ENCODE peak calls at places on chromosomes 5 and 9, in six cellular contexts. G is HepG2, X is IMR-90, K is K562, W is PC-3, A is mesenchymal stem cell. R is an unnamed sample.

GRCh38 chr5:90866333-90866732 is 307.7 kb downstream of the ADGRV1 start:
- DNase-seq in K (peak; percentile 18), W (peak; percentile 65), X (peak; percentile 28), A (peak; percentile 56), G (peak; percentile 40), R (no peak)

GRCh38 chr5:82673460-82673859 is 395.3 kb upstream of the RPS23 start:
- DNase-seq in W (no peak), X (no peak), G (no peak), A (no peak), K (no peak), R (peak; percentile 15)

GRCh38 chr9:25678147-25678666 is at the start of gene TUSC1:
- DNase-seq in G (no peak), W (peak; percentile 72), K (no peak), A (peak; percentile 80), X (peak; percentile 61), R (peak; percentile 74)

GRCh38 chr9:12955510-12956163 is 180.8 kb downstream of the LURAP1L start:
- DNase-seq in A (no peak), K (no peak), W (no peak), G (no peak), X (no peak), R (no peak)

GRCh38 chr9:12775373-12775962 is 648 bp downstream of the LURAP1L start:
- DNase-seq in K (no peak), A (peak; percentile 41), X (no peak), W (no peak), G (no peak), R (peak; percentile 56)

GRCh38 chr9:128943832-128944620 is 3.4 kb downstream of the DOLK start:
- DNase-seq in W (no peak), X (no peak), G (peak; percentile 16), K (no peak), A (no peak), R (no peak)

GRCh38 chr5:67178085-67178484 is 18.5 kb downstream of the CD180 start:
- DNase-seq in G (no peak), A (no peak), W (peak; percentile 17), K (no peak), X (peak; percentile 10), R (no peak)

GRCh38 chr5:136622737-136623136 is 257.4 kb upstream of the TRPC7 start:
- DNase-seq in G (no peak), W (peak; percentile 88), A (no peak), K (peak; percentile 12), X (no peak), R (no peak)

GRCh38 chr9:16202913-16203734 is 650.3 kb downstream of the CCDC171 start:
- DNase-seq in G (no peak), W (peak; percentile 86), X (peak; percentile 91), A (peak; percentile 88), K (no peak), R (peak; percentile 28)

GRCh38 chr9:99947395-99947794 is 40.9 kb downstream of the STX17 start:
- DNase-seq in X (no peak), A (peak; percentile 23), K (peak; percentile 17), G (no peak), W (no peak), R (no peak)

GRCh38 chr5:142520885-142521284 is 165.0 kb downstream of the FGF1 start:
- DNase-seq in X (peak; percentile 78), W (peak; percentile 5), G (no peak), A (peak; percentile 75), K (no peak), R (no peak)

GRCh38 chr5:159133041-159133741 is 33.5 kb upstream of the EBF1 start:
- DNase-seq in G (peak; percentile 27), W (peak; percentile 79), X (peak; percentile 67), K (peak; percentile 65), A (peak; percentile 76), R (peak; percentile 64)

DNA sequence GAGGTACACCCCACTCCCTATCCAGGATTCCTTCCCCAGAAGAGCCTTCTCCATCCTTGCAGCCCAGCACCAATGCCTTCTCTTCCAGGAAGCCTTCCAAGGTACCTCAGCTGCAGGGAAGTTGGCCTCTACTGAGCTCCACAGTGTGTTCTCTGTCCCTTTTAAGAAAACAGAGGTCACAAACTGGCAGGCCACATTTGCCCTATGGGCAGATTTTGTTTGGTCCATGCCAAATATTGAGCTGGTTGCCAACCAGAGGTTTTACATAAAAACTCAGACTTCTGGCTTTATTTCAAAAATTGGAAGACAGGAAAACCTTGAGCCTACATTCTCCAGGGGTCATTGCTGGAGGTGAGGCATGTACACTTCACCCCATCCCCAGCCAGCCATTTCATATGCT is 9.0 kb upstream of the NDST1 start:
- DNase-seq in X (no peak), G (no peak), K (no peak), A (no peak), W (no peak), R (no peak)
- H3K4me2 ChIP-seq in X (peak overlapping the region; percentile 72), G (no peak overlapping the region), K (peak overlapping the region; percentile 51), A (no peak overlapping the region), W (no peak overlapping the region), R (no peak overlapping the region)

GRCh38 chr9:34220218-34220617 is 41.4 kb downstream of the UBAP1 start:
- DNase-seq in G (no peak), W (no peak), K (no peak), X (no peak), A (no peak), R (no peak)
- H3K27ac ChIP-seq in G (no peak overlapping the region), W (no peak overlapping the region), K (no peak overlapping the region), X (no peak overlapping the region), A (no peak overlapping the region), R (no peak overlapping the region)

GRCh38 chr9:38006981-38007380 is 62.0 kb downstream of the SHB start:
- DNase-seq in X (no peak), K (no peak), A (no peak), W (no peak), G (no peak), R (no peak)

GRCh38 chr9:38009990-38010389 is 59.0 kb downstream of the SHB start:
- DNase-seq in G (no peak), A (no peak), W (no peak), K (no peak), X (no peak), R (no peak)

GRCh38 chr9:38009035-38009501 is 60.0 kb downstream of the SHB start:
- DNase-seq in A (peak; percentile 79), X (no peak), W (no peak), G (no peak), K (no peak), R (no peak)

GRCh38 chr9:38006163-38006562 is 62.9 kb downstream of the SHB start:
- DNase-seq in G (no peak), W (peak; percentile 76), A (no peak), X (no peak), K (no peak), R (no peak)

GRCh38 chr9:38008168-38009034 is 60.6 kb downstream of the SHB start:
- DNase-seq in W (peak; percentile 94), A (peak; percentile 93), K (peak; percentile 64), X (peak; percentile 93), G (peak; percentile 76), R (peak; percentile 85)
- H3K4me1 ChIP-seq in W (peaks cover 57% of the 10 kb centered on the region), A (peaks cover 72% of the 10 kb centered on the region), K (peaks cover 15% of the 10 kb centered on the region), X (peaks cover 40% of the 10 kb centered on the region), G (peaks cover 51% of the 10 kb centered on the region), R (peaks cover 21% of the 10 kb centered on the region)

DNA sequence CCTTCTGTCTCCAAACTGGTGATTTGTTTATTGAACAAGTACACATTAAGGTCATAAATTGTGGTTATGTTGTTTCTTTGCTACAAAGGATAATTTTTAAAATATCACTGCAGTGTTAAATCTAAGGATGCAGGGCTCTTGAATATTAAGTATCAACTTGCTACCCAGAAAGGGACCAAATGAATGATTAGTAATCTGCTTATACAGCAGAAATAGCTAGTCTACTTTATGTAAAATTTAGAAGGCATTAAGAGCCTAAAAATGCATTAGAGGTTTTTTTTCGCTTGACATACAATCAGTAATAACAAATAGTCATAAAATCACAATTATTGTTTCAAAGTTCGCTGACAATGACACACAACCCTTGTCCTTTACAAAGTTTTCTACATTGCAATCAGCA is 292.8 kb downstream of the CDH18 start:
- DNase-seq in W (no peak), X (no peak), G (no peak), K (no peak), A (no peak), R (no peak)
- H3K4me2 ChIP-seq in W (no peak overlapping the region), X (no peak overlapping the region), G (no peak overlapping the region), K (no peak overlapping the region), A (no peak overlapping the region), R (no peak overlapping the region)

GRCh38 chr9:104950838-104951237 is 22.9 kb upstream of the ABCA1 start:
- DNase-seq in K (no peak), G (no peak), X (peak; percentile 77), A (peak; percentile 46), W (no peak), R (no peak)
- H3K27ac ChIP-seq in K (no peak overlapping the region), G (no peak overlapping the region), X (no peak overlapping the region), A (no peak overlapping the region), W (no peak overlapping the region), R (no peak overlapping the region)